ENCODE peak calls at places on chromosomes 3 and 15, in five cellular contexts. C is ovary, F is cardiac fibroblast, H is right lobe of liver, W is GM23338. L is an unnamed sample.

GRCh38 chr3:59386165-59386564 is 336.3 kb upstream of the CFAP20DC start:
- DNase-seq in C (no peak), F (no peak), H (no peak), W (no peak), L (no peak)

GRCh38 chr3:139937674-139938279 is 2.8 kb downstream of the CLSTN2 start:
- DNase-seq in C (peak; percentile 73), F (peak; percentile 62), H (no peak), W (peak; percentile 57), L (peak; percentile 49)

GRCh38 chr3:196661400-196661799 is 21.9 kb downstream of the NRROS start:
- DNase-seq in C (no peak), F (no peak), H (no peak), W (no peak), L (no peak)

GRCh38 chr15:45802140-45802539 is 167.3 kb downstream of the SQOR start:
- DNase-seq in C (no peak), F (no peak), H (no peak), W (no peak), L (no peak)

GRCh38 chr3:149448331-149448831 is 26.1 kb upstream of the TM4SF4 start:
- DNase-seq in C (no peak), F (peak; percentile 42), H (no peak), W (no peak), L (peak; percentile 87)

GRCh38 chr3:194176274-194176991 is 40.5 kb downstream of the HES1 start:
- DNase-seq in C (no peak), F (no peak), H (no peak), W (peak; percentile 60), L (no peak)

GRCh38 chr3:157079677-157080369 is 80.1 kb downstream of the CCNL1 start:
- DNase-seq in C (no peak), F (no peak), H (no peak), W (no peak), L (no peak)

GRCh38 chr3:111952866-111953450 is 25.9 kb upstream of the ABHD10 start:
- DNase-seq in C (no peak), F (peak; percentile 24), H (no peak), W (no peak), L (no peak)

GRCh38 chr15:95284933-95285401 is 1045.5 kb upstream of the NR2F2 start:
- DNase-seq in C (no peak), F (peak; percentile 88), H (no peak), W (peak; percentile 29), L (peak; percentile 90)

GRCh38 chr3:12662593-12663310 is 1.2 kb downstream of the RAF1 start:
- DNase-seq in C (peak; percentile 35), F (no peak), H (peak; percentile 45), W (peak; percentile 64), L (peak; percentile 29)

GRCh38 chr3:152299243-152299976 is 30.7 kb downstream of the MBNL1 start:
- DNase-seq in C (peak; percentile 42), F (no peak), H (peak; percentile 25), W (no peak), L (no peak)

GRCh38 chr3:179036626-179037300 is 34.8 kb downstream of the ZMAT3 start:
- DNase-seq in C (no peak), F (no peak), H (no peak), W (no peak), L (no peak)
- H3K4me3 ChIP-seq in C (no peak overlapping the region), F (no peak overlapping the region), H (no peak overlapping the region), W (no peak overlapping the region), L (no peak overlapping the region)

GRCh38 chr15:98083203-98083910 is 122.9 kb downstream of the ARRDC4 start:
- DNase-seq in C (no peak), F (no peak), H (no peak), W (peak; percentile 26), L (no peak)
- TF ChIP-seq CTCF in C (no peak), F (no peak), H (no peak), W (peak; percentile 31), L (no peak)

GRCh38 chr15:77028451-77029165 is 33.7 kb downstream of the PSTPIP1 start:
- DNase-seq in C (peak; percentile 20), F (no peak), H (peak; percentile 14), W (peak; percentile 60), L (no peak)
- H3K4me3 ChIP-seq in C (no peak overlapping the region), F (peak overlapping the region; percentile 30), H (no peak overlapping the region), W (peak overlapping the region; percentile 68), L (no peak overlapping the region)

GRCh38 chr15:88490036-88490435 is 22.5 kb downstream of the MRPS11 start:
- DNase-seq in C (no peak), F (no peak), H (no peak), W (no peak), L (no peak)

GRCh38 chr15:88487796-88488523 is 20.5 kb downstream of the MRPS11 start:
- DNase-seq in C (no peak), F (no peak), H (no peak), W (peak; percentile 24), L (peak; percentile 20)

GRCh38 chr15:88487176-88487795 is 19.8 kb downstream of the MRPS11 start:
- DNase-seq in C (no peak), F (no peak), H (no peak), W (peak; percentile 45), L (peak; percentile 68)

GRCh38 chr15:88491158-88491557 is 23.6 kb downstream of the MRPS11 start:
- DNase-seq in C (no peak), F (no peak), H (no peak), W (peak; percentile 36), L (no peak)

DNA sequence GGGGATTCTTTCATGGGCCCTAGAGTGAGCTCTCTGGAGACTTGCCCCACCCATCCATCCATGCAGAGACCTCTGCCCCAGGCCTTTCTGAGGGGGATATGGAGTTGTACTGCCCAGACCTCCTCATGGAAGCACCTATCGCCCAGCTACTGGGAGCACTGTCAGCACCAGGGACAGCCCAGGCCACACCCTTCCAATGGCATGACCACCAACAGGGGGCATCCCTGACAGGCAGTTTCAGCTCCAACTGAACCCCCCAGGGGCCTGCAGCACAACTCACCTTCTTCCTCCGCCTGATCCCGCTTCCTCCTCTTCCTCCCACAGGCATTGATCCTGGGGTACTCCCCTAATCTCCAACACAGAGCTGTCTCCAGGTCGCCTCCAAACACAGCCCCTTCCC is 21.8 kb downstream of the MRPS11 start:
- DNase-seq in C (no peak), F (no peak), H (no peak), W (peak; percentile 40), L (no peak)
- TF ChIP-seq CTCF in C (no peak), F (no peak), H (no peak), W (peak; percentile 64), L (no peak)

GRCh38 chr3:176931991-176932390 is 265.3 kb downstream of the TBL1XR1 start:
- DNase-seq in C (no peak), F (no peak), H (no peak), W (no peak), L (no peak)
- H3K4me3 ChIP-seq in C (no peak overlapping the region), F (no peak overlapping the region), H (no peak overlapping the region), W (no peak overlapping the region), L (no peak overlapping the region)

GRCh38 chr15:100123611-100124010 is 218.2 kb downstream of the ADAMTS17 start:
- DNase-seq in C (no peak), F (no peak), H (no peak), W (no peak), L (no peak)
- TF ChIP-seq CTCF in C (no peak), F (no peak), H (no peak), W (no peak), L (no peak)

GRCh38 chr3:123694377-123695147 is 109.7 kb upstream of the HACD2 start:
- DNase-seq in C (no peak), F (no peak), H (no peak), W (peak; percentile 12), L (no peak)

GRCh38 chr3:123695152-123695551 is 110.3 kb upstream of the HACD2 start:
- DNase-seq in C (no peak), F (no peak), H (no peak), W (no peak), L (no peak)

GRCh38 chr3:123693584-123693983 is 108.7 kb upstream of the HACD2 start:
- DNase-seq in C (no peak), F (no peak), H (no peak), W (no peak), L (no peak)

GRCh38 chr3:123692671-123693070 is 107.8 kb upstream of the HACD2 start:
- DNase-seq in C (no peak), F (no peak), H (no peak), W (no peak), L (no peak)

GRCh38 chr3:123692041-123692440 is 107.2 kb upstream of the HACD2 start:
- DNase-seq in C (no peak), F (no peak), H (no peak), W (no peak), L (no peak)
- H3K4me3 ChIP-seq in C (no peak overlapping the region), F (no peak overlapping the region), H (no peak overlapping the region), W (no peak overlapping the region), L (no peak overlapping the region)

DNA sequence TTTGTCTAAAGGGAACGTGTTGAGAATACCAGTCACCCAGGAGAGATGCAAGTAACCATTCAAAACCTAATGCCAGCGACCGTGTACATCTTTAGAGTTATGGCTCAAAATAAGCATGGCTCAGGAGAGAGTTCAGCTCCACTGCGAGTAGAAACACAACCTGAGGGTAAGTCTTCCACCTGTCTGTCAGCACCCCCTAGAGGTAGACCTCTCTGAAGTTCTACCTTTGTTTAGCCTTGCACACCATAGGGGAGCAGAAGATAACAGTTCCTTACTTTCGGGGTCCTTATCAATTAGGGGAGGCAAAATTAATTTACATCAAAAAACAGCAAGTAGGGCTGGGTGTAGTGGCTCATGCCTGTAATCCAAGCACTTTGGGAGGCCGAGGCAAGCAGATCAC is 124.4 kb downstream of the HCN4 start:
- DNase-seq in C (no peak), F (no peak), H (no peak), W (peak; percentile 76), L (no peak)
- TF ChIP-seq CTCF in C (no peak), F (peak; percentile 23), H (peak; percentile 25), W (peak; percentile 82), L (peak; percentile 10)

DNA sequence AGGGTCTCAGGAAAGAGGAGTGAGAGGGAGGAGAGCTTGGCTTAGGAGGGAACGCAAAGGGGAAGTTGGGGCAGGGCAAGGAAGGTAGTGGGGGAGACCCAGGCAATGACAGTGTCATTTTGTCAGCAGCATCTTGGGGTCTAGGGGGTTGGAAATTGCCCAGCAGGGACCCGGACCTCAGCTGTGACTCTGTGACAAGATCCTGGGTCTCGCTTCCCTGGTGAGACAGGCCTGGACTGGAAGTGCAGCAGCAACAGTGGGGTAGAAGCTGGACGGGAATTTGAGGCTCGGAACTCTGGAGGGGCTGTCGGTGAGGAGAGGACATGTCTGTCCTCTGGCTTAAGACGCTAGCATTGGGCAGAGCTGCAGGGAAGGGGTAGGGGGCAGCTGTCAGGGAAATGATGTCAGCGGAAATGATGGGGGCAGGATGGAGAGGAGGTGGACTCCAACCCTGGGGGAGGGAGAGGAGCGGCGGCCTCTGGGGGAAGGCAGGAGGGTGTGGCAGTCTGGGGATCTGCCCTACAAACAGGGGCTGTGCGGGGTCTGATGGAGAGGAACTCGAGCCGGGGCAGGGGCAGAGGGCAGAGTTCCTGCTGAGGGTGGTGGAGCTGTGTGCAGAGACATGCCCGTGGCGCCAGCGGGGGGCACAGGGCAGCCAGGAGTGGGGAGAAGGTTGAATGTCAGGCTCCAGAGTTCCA is 12.3 kb downstream of the ANPEP start:
- DNase-seq in C (no peak), F (no peak), H (peak; percentile 46), W (no peak), L (no peak)
- H3K4me3 ChIP-seq in C (no peak overlapping the region), F (no peak overlapping the region), H (no peak overlapping the region), W (no peak overlapping the region), L (no peak overlapping the region)